ENCODE peak calls at places on chromosomes 3 and 15, in eight cellular contexts. D, J, C, M, O, X, Z and E are unnamed samples.

GRCh38 chr3:61821823-61822251 is 260.5 kb downstream of the PTPRG start:
- DNase-seq in O (no peak), C (peak; percentile 76), J (no peak), Z (no peak), X (no peak), M (no peak), D (no peak), E (no peak)

GRCh38 chr3:65291448-65292091 is 603.8 kb upstream of the ADAMTS9 start:
- DNase-seq in D (no peak), O (no peak), C (no peak), Z (no peak), J (no peak), M (peak; percentile 8), X (no peak), E (no peak)

GRCh38 chr3:33096103-33096868 is 660 bp downstream of the GLB1 start:
- DNase-seq in Z (peak; percentile 60), X (peak; percentile 51), M (peak; percentile 13), O (peak; percentile 22), J (no peak), C (peak; percentile 41), D (peak; percentile 69), E (peak; percentile 16)

GRCh38 chr3:59425942-59426341 is 376.1 kb upstream of the CFAP20DC start:
- DNase-seq in D (no peak), O (peak; percentile 9), X (no peak), M (peak; percentile 41), Z (no peak), J (no peak), C (no peak), E (no peak)

GRCh38 chr15:63020128-63020527 is 22.4 kb upstream of the TPM1 start:
- DNase-seq in C (no peak), X (no peak), Z (no peak), D (no peak), O (no peak), J (no peak), M (no peak), E (no peak)

GRCh38 chr3:55564709-55565108 is 77.6 kb upstream of the WNT5A start:
- DNase-seq in M (no peak), O (no peak), X (no peak), C (no peak), D (no peak), J (no peak), Z (no peak), E (no peak)

GRCh38 chr15:83250766-83251165 is 33.7 kb downstream of the BNC1 start:
- DNase-seq in O (no peak), M (peak; percentile 75), D (no peak), Z (no peak), X (no peak), C (no peak), J (no peak), E (no peak)

GRCh38 chr3:185760550-185760949 is 64.3 kb downstream of the IGF2BP2 start:
- DNase-seq in C (peak; percentile 40), Z (no peak), D (no peak), M (no peak), O (no peak), X (no peak), J (no peak), E (no peak)

GRCh38 chr3:183098538-183099025 is 714 bp downstream of the MCCC1 start:
- DNase-seq in M (peak; percentile 33), D (no peak), Z (no peak), C (no peak), J (no peak), X (no peak), O (no peak), E (no peak)

GRCh38 chr3:94226058-94226457 is 163.2 kb downstream of the NSUN3 start:
- DNase-seq in Z (no peak), D (no peak), X (no peak), O (no peak), M (peak; percentile 92), J (no peak), C (peak; percentile 5), E (no peak)

GRCh38 chr3:14915636-14916222 is 31.7 kb upstream of the NR2C2 start:
- DNase-seq in Z (no peak), J (peak; percentile 8), D (no peak), M (peak; percentile 5), X (no peak), C (no peak), O (no peak), E (no peak)

GRCh38 chr15:77104155-77104554 is 33.2 kb upstream of the TSPAN3 start:
- DNase-seq in Z (peak; percentile 49), O (no peak), M (no peak), X (no peak), J (no peak), D (no peak), C (peak; percentile 66), E (no peak)

GRCh38 chr15:93861956-93862741 is 369.2 kb upstream of the MCTP2 start:
- DNase-seq in Z (no peak), J (no peak), D (no peak), C (no peak), M (peak; percentile 42), O (no peak), X (no peak), E (no peak)

GRCh38 chr3:23073721-23074300 is 129.3 kb upstream of the UBE2E2 start:
- DNase-seq in C (no peak), X (no peak), J (no peak), M (peak; percentile 50), D (no peak), Z (no peak), O (no peak), E (no peak)

GRCh38 chr3:185781759-185782158 is 43.1 kb downstream of the IGF2BP2 start:
- DNase-seq in J (no peak), Z (no peak), X (no peak), D (no peak), C (peak; percentile 40), O (no peak), M (peak; percentile 55), E (no peak)

GRCh38 chr3:30130391-30130790 is 476.0 kb upstream of the TGFBR2 start:
- DNase-seq in C (no peak), O (no peak), X (no peak), D (no peak), M (no peak), J (no peak), Z (no peak), E (no peak)

GRCh38 chr3:52153389-52154096 is 680 bp downstream of the POC1A start:
- DNase-seq in O (no peak), X (no peak), D (no peak), J (no peak), C (peak; percentile 62), Z (no peak), M (peak; percentile 27), E (no peak)

GRCh38 chr15:76038512-76038911 is 21.3 kb upstream of the TMEM266 start:
- DNase-seq in X (no peak), C (no peak), D (no peak), J (no peak), Z (no peak), M (peak; percentile 98), O (no peak), E (no peak)

GRCh38 chr3:5231067-5231466 is 43.6 kb downstream of the EDEM1 start:
- DNase-seq in M (no peak), C (no peak), J (no peak), D (no peak), X (no peak), O (no peak), Z (no peak), E (no peak)

GRCh38 chr15:80822666-80823065 is 43.5 kb downstream of the CEMIP start:
- DNase-seq in M (no peak), C (no peak), O (no peak), J (no peak), Z (no peak), X (no peak), D (no peak), E (no peak)

GRCh38 chr3:49098910-49099630 is 5.2 kb upstream of the QRICH1 start:
- DNase-seq in M (no peak), Z (no peak), C (no peak), D (no peak), X (no peak), J (no peak), O (no peak), E (no peak)

GRCh38 chr3:4508048-4508981 is 15.2 kb downstream of the ITPR1 start:
- DNase-seq in O (no peak), J (no peak), Z (no peak), D (no peak), M (no peak), X (no peak), C (no peak), E (no peak)

GRCh38 chr3:49899815-49900214 is 3.9 kb downstream of the MST1R start:
- DNase-seq in D (no peak), M (no peak), J (no peak), C (no peak), X (peak; percentile 57), Z (no peak), O (no peak), E (no peak)

GRCh38 chr15:74614744-74615312 is 808 bp upstream of the CLK3 start:
- DNase-seq in O (peak; percentile 94), D (peak; percentile 93), X (peak; percentile 82), Z (peak; percentile 90), C (peak; percentile 97), J (peak; percentile 72), M (peak; percentile 30), E (peak; percentile 86)

GRCh38 chr3:80733522-80734176 is 965.9 kb upstream of the ROBO1 start:
- DNase-seq in D (no peak), M (peak; percentile 22), J (no peak), X (no peak), Z (peak; percentile 12), C (no peak), O (no peak), E (no peak)

GRCh38 chr3:138400651-138401070 is 33.8 kb upstream of the ESYT3 start:
- DNase-seq in O (no peak), J (no peak), C (no peak), X (no peak), M (no peak), D (no peak), Z (no peak), E (no peak)

GRCh38 chr3:197558000-197558399 is 2.2 kb upstream of the BDH1 start:
- DNase-seq in D (no peak), Z (no peak), J (no peak), M (no peak), O (no peak), C (no peak), X (no peak), E (no peak)

GRCh38 chr15:67927501-67928156 is 87.8 kb upstream of the RNU6-1 start:
- DNase-seq in X (no peak), M (peak; percentile 57), J (no peak), D (no peak), Z (peak; percentile 76), C (peak; percentile 22), O (no peak), E (no peak)

GRCh38 chr3:106512846-106513245 is 644.0 kb upstream of the CBLB start:
- DNase-seq in X (no peak), C (no peak), M (no peak), D (no peak), Z (no peak), O (no peak), J (no peak), E (no peak)